ENCODE peak calls at places on chromosome 22, in six cellular contexts. K is cardiac muscle cell, O is T-helper 17 cell, U is bronchial epithelial cell, P is PC-3, R is T-helper 1 cell. A is an unnamed sample.

GRCh38 chr22:40055143-40055926 is 60.6 kb downstream of the FAM83F start:
- DNase-seq in K (no peak), O (no peak), U (peak), P (no peak), R (no peak), A (no peak)

GRCh38 chr22:41907436-41908401 is 7.2 kb downstream of the SHISA8 start:
- DNase-seq in K (no peak), O (no peak), U (no peak), P (no peak), R (no peak), A (no peak)

GRCh38 chr22:32465661-32466060 is 1.4 kb upstream of the BPIFC start:
- DNase-seq in K (no peak), O (no peak), U (no peak), P (no peak), R (no peak), A (no peak)

GRCh38 chr22:48887394-48888332 is 940.0 kb downstream of the BRD1 start:
- DNase-seq in K (no peak), O (no peak), U (no peak), P (no peak), R (no peak), A (no peak)

GRCh38 chr22:40953446-40953845 is 2.3 kb downstream of the RBX1 start:
- DNase-seq in K (peak), O (no peak), U (no peak), P (no peak), R (no peak), A (no peak)

GRCh38 chr22:49322861-49323622 is 504.6 kb downstream of the BRD1 start:
- DNase-seq in K (no peak), O (no peak), U (no peak), P (no peak), R (no peak), A (no peak)

GRCh38 chr22:44620129-44620840 is 81.7 kb upstream of the PRR5 start:
- DNase-seq in K (peak), O (peak), U (peak), P (peak), R (peak), A (no peak)

GRCh38 chr22:27226666-27227065 is 569.3 kb downstream of the MIAT start:
- DNase-seq in K (no peak), O (no peak), U (no peak), P (no peak), R (no peak), A (no peak)

GRCh38 chr22:17161991-17162390 is 2.9 kb upstream of the HDHD5 start:
- DNase-seq in K (no peak), O (no peak), U (no peak), P (no peak), R (no peak), A (no peak)

GRCh38 chr22:44642096-44642644 is 59.8 kb upstream of the PRR5 start:
- DNase-seq in K (peak), O (no peak), U (no peak), P (no peak), R (no peak), A (no peak)

GRCh38 chr22:50473088-50473487 is 1.7 kb downstream of the SBF1 start:
- DNase-seq in K (no peak), O (peak), U (peak), P (peak), R (peak), A (no peak)

GRCh38 chr22:48569476-48570233 is 1258.0 kb downstream of the BRD1 start:
- DNase-seq in K (no peak), O (no peak), U (no peak), P (no peak), R (no peak), A (no peak)

GRCh38 chr22:29967461-29967860 is 84.5 kb downstream of the MTMR3 start:
- DNase-seq in K (no peak), O (no peak), U (no peak), P (no peak), R (no peak), A (no peak)

GRCh38 chr22:35227248-35227647 is 30.0 kb upstream of the HMGXB4 start:
- DNase-seq in K (no peak), O (no peak), U (no peak), P (no peak), R (no peak), A (no peak)

GRCh38 chr22:37090920-37091688 is 18.4 kb downstream of the TMPRSS6 start:
- DNase-seq in K (no peak), O (no peak), U (no peak), P (no peak), R (no peak), A (no peak)

GRCh38 chr22:22955866-22956535 is 68.4 kb downstream of the IGLL5 start:
- DNase-seq in K (peak), O (peak), U (peak), P (peak), R (peak), A (peak)

GRCh38 chr22:37549704-37550059 is 10.6 kb upstream of the CDC42EP1 start:
- DNase-seq in K (peak), O (no peak), U (no peak), P (no peak), R (no peak), A (no peak)

GRCh38 chr22:39559456-39560105 is 11.0 kb upstream of the CACNA1I start:
- DNase-seq in K (peak), O (no peak), U (no peak), P (peak), R (no peak), A (peak)

GRCh38 chr22:48691431-48691851 is 1136.2 kb downstream of the BRD1 start:
- DNase-seq in K (no peak), O (no peak), U (no peak), P (no peak), R (no peak), A (no peak)

GRCh38 chr22:49415219-49415951 is 412.3 kb downstream of the BRD1 start:
- DNase-seq in K (no peak), O (no peak), U (no peak), P (no peak), R (no peak), A (no peak)

GRCh38 chr22:22022977-22023534 is 40.5 kb upstream of the TOP3B start:
- DNase-seq in K (no peak), O (no peak), U (no peak), P (no peak), R (no peak), A (no peak)

GRCh38 chr22:23688571-23688970 is 2.2 kb upstream of the RGL4 start:
- DNase-seq in K (no peak), O (no peak), U (no peak), P (no peak), R (no peak), A (no peak)

GRCh38 chr22:28976588-28976987 is 85.0 kb downstream of the C22orf31 start:
- DNase-seq in K (peak), O (no peak), U (peak), P (peak), R (no peak), A (no peak)

GRCh38 chr22:41181349-41182241 is 23.5 kb upstream of the L3MBTL2 start:
- DNase-seq in K (peak), O (no peak), U (peak), P (peak), R (no peak), A (peak)

GRCh38 chr22:46149493-46149997 is 781 bp upstream of the PPARA start:
- DNase-seq in K (peak), O (peak), U (no peak), P (no peak), R (no peak), A (no peak)

GRCh38 chr22:19878461-19879247 is 24.0 kb upstream of the GNB1L start:
- DNase-seq in K (no peak), O (peak), U (no peak), P (no peak), R (peak), A (no peak)

GRCh38 chr22:41772645-41773044 is 27.8 kb upstream of the CCDC134 start:
- DNase-seq in K (no peak), O (no peak), U (peak), P (peak), R (no peak), A (no peak)

GRCh38 chr22:29480512-29481264 is 670 bp downstream of the NEFH start:
- DNase-seq in K (peak), O (no peak), U (peak), P (no peak), R (no peak), A (no peak)

GRCh38 chr22:39244073-39244495 is 698 bp downstream of the PDGFB start:
- DNase-seq in K (no peak), O (no peak), U (no peak), P (no peak), R (no peak), A (peak)

GRCh38 chr22:22538226-22538989 is 18.3 kb upstream of the ZNF280A start:
- DNase-seq in K (no peak), O (no peak), U (no peak), P (no peak), R (no peak), A (no peak)

GRCh38 chr22:35648066-35649025 is at the start of gene APOL6:
- DNase-seq in K (peak), O (peak), U (peak), P (peak), R (peak), A (no peak)

GRCh38 chr22:35350539-35351503 is 30.1 kb upstream of the HMOX1 start:
- DNase-seq in K (peak), O (peak), U (peak), P (peak), R (peak), A (peak)

GRCh38 chr22:27682438-27682837 is 119.1 kb downstream of the MN1 start:
- DNase-seq in K (no peak), O (no peak), U (no peak), P (no peak), R (no peak), A (no peak)

GRCh38 chr22:18048041-18048440 is 23.7 kb upstream of the MICAL3 start:
- DNase-seq in K (no peak), O (no peak), U (no peak), P (no peak), R (no peak), A (no peak)

GRCh38 chr22:49269928-49270327 is 557.7 kb downstream of the BRD1 start:
- DNase-seq in K (no peak), O (no peak), U (no peak), P (no peak), R (no peak), A (no peak)

GRCh38 chr22:37639070-37639760 is at the start of gene SH3BP1:
- DNase-seq in K (peak), O (no peak), U (no peak), P (peak), R (peak), A (no peak)